ENCODE peak calls at places on chromosomes 11 and 22, in four cellular contexts. A is mucosa of gallbladder, X is neural crest cell, Q is DMS79 treated with DMSO at 0.1 percent for 48 hours. U is an unnamed sample.

GRCh38 chr22:31122532-31123291 is at the start of gene INPP5J:
- DNase-seq in A (peak; percentile 42), X (peak; percentile 41), Q (peak; percentile 58), U (peak; percentile 58)

GRCh38 chr11:93467054-93467453 is 76.1 kb downstream of the SMCO4 start:
- DNase-seq in A (no peak), X (no peak), Q (no peak), U (no peak)

GRCh38 chr11:77590194-77590591 is 440 bp downstream of the AQP11 start:
- DNase-seq in A (peak; percentile 25), X (peak; percentile 25), Q (peak; percentile 86), U (peak; percentile 31)

GRCh38 chr22:44090571-44090905 is 66.4 kb downstream of the PARVB start:
- DNase-seq in A (no peak), X (no peak), Q (no peak), U (no peak)

GRCh38 chr11:62702241-62702640 is 5.0 kb downstream of the BSCL2 start:
- DNase-seq in A (no peak), X (no peak), Q (no peak), U (no peak)

GRCh38 chr11:6249822-6250555 is 9.6 kb upstream of the CCKBR start:
- DNase-seq in A (peak; percentile 86), X (no peak), Q (no peak), U (peak; percentile 68)

GRCh38 chr11:65555693-65556231 is 2.4 kb downstream of the LTBP3 start:
- DNase-seq in A (no peak), X (no peak), Q (no peak), U (no peak)

GRCh38 chr11:69878927-69879733 is 59.9 kb upstream of the FGF3 start:
- DNase-seq in A (no peak), X (no peak), Q (no peak), U (no peak)

GRCh38 chr11:95067828-95068244 is 1.1 kb downstream of the SRSF8 start:
- DNase-seq in A (no peak), X (no peak), Q (peak; percentile 71), U (peak; percentile 35)

GRCh38 chr22:29994941-29995340 is 85.3 kb upstream of the HORMAD2 start:
- DNase-seq in A (no peak), X (no peak), Q (no peak), U (no peak)

GRCh38 chr22:46959369-46959768 is 196.9 kb downstream of the TBC1D22A start:
- DNase-seq in A (no peak), X (no peak), Q (no peak), U (no peak)

GRCh38 chr11:86954288-86955110 is 696 bp downstream of the FZD4 start:
- DNase-seq in A (peak; percentile 15), X (peak; percentile 30), Q (peak; percentile 9), U (peak; percentile 33)

GRCh38 chr22:42688914-42689275 is 31.8 kb downstream of the A4GALT start:
- DNase-seq in A (no peak), X (no peak), Q (no peak), U (no peak)

GRCh38 chr11:34052036-34052607 is 591 bp downstream of the CAPRIN1 start:
- DNase-seq in A (peak; percentile 93), X (peak; percentile 86), Q (peak; percentile 62), U (peak; percentile 89)

GRCh38 chr11:75259711-75260110 is 19.1 kb downstream of the TPBGL start:
- DNase-seq in A (no peak), X (no peak), Q (no peak), U (no peak)

GRCh38 chr11:28176231-28176853 is 68.2 kb downstream of the METTL15 start:
- DNase-seq in A (no peak), X (no peak), Q (no peak), U (no peak)

GRCh38 chr22:19068784-19069271 is 53.4 kb downstream of the DGCR2 start:
- DNase-seq in A (no peak), X (no peak), Q (no peak), U (no peak)

GRCh38 chr11:72085836-72086475 is 5.3 kb downstream of the LRRC51 start:
- DNase-seq in A (no peak), X (no peak), Q (peak; percentile 50), U (no peak)

GRCh38 chr11:117064275-117064674 is 34.0 kb downstream of the SIK3 start:
- DNase-seq in A (no peak), X (no peak), Q (no peak), U (no peak)

GRCh38 chr11:10761085-10761698 is 10.1 kb downstream of the CTR9 start:
- DNase-seq in A (no peak), X (no peak), Q (no peak), U (no peak)

GRCh38 chr22:28358244-28358777 is 321.3 kb downstream of the TTC28 start:
- DNase-seq in A (no peak), X (no peak), Q (no peak), U (no peak)

GRCh38 chr22:19824197-19825015 is 30.3 kb downstream of the GNB1L start:
- DNase-seq in A (peak; percentile 3), X (no peak), Q (no peak), U (no peak)

GRCh38 chr11:34823639-34824038 is 92.5 kb downstream of the APIP start:
- DNase-seq in A (no peak), X (no peak), Q (no peak), U (no peak)

GRCh38 chr11:68950268-68950667 is 30.5 kb downstream of the MRGPRD start:
- DNase-seq in A (no peak), X (peak; percentile 16), Q (no peak), U (no peak)

GRCh38 chr11:122984186-122985011 is 2.8 kb upstream of the BSX start:
- DNase-seq in A (no peak), X (no peak), Q (peak; percentile 80), U (no peak)

U was measured in lung.